ENCODE peak calls at places on chromosomes 11 and 22, in seven cellular contexts. C, J, O, X, P, N and K are unnamed samples.

GRCh38 chr11:90423378-90423777 is 200.5 kb upstream of the CHORDC1 start:
- DNase-seq in C (no peak), J (no peak), O (no peak), X (no peak), P (no peak), N (no peak), K (no peak)

GRCh38 chr11:116787786-116788486 is at the start of gene ZPR1:
- DNase-seq in C (peak; percentile 33), J (peak; percentile 82), O (peak; percentile 65), X (peak; percentile 70), P (peak; percentile 79), N (peak; percentile 67), K (peak; percentile 73)

GRCh38 chr22:33921576-33922181 is 1.4 kb upstream of the LARGE1 start:
- DNase-seq in C (no peak), J (peak; percentile 5), O (peak; percentile 44), X (no peak), P (peak; percentile 46), N (peak; percentile 70), K (peak; percentile 57)

GRCh38 chr11:65879622-65880021 is at the start of gene CTSW:
- DNase-seq in C (no peak), J (peak; percentile 56), O (no peak), X (peak; percentile 26), P (no peak), N (no peak), K (no peak)

GRCh38 chr11:69075421-69076128 is 26.8 kb downstream of the TPCN2 start:
- DNase-seq in C (peak; percentile 89), J (no peak), O (peak; percentile 93), X (no peak), P (no peak), N (no peak), K (peak; percentile 95)

GRCh38 chr11:26994579-26995210 is 783 bp downstream of the FIBIN start:
- DNase-seq in C (no peak), J (no peak), O (no peak), X (no peak), P (no peak), N (no peak), K (no peak)

GRCh38 chr11:69708731-69709401 is 5.0 kb upstream of the FGF19 start:
- DNase-seq in C (no peak), J (no peak), O (no peak), X (no peak), P (no peak), N (peak; percentile 65), K (no peak)

GRCh38 chr11:17443423-17443822 is 33.2 kb downstream of the ABCC8 start:
- DNase-seq in C (peak; percentile 18), J (no peak), O (no peak), X (no peak), P (no peak), N (no peak), K (peak; percentile 5)

GRCh38 chr11:46120361-46120710 is 918 bp downstream of the PHF21A start:
- DNase-seq in C (no peak), J (no peak), O (no peak), X (no peak), P (no peak), N (no peak), K (no peak)

GRCh38 chr22:44845796-44846720 is 93.7 kb downstream of the ARHGAP8 start:
- DNase-seq in C (no peak), J (no peak), O (no peak), X (no peak), P (no peak), N (no peak), K (no peak)

GRCh38 chr11:109862808-109863207 is 230.4 kb upstream of the ZC3H12C start:
- DNase-seq in C (peak; percentile 7), J (no peak), O (no peak), X (no peak), P (no peak), N (no peak), K (no peak)

GRCh38 chr11:10436224-10436623 is 18.8 kb upstream of the AMPD3 start:
- DNase-seq in C (no peak), J (no peak), O (no peak), X (no peak), P (no peak), N (no peak), K (no peak)

GRCh38 chr11:45272701-45273100 is 13.4 kb downstream of the SYT13 start:
- DNase-seq in C (no peak), J (no peak), O (no peak), X (no peak), P (no peak), N (no peak), K (peak; percentile 27)

GRCh38 chr11:80173487-80174136 is 732.8 kb upstream of the TENM4 start:
- DNase-seq in C (no peak), J (no peak), O (no peak), X (no peak), P (no peak), N (no peak), K (no peak)

GRCh38 chr11:7495997-7496545 is 10.8 kb downstream of the OLFML1 start:
- DNase-seq in C (no peak), J (no peak), O (no peak), X (no peak), P (no peak), N (no peak), K (no peak)

GRCh38 chr11:58805065-58805464 is 39.4 kb downstream of the GLYATL2 start:
- DNase-seq in C (no peak), J (no peak), O (no peak), X (no peak), P (no peak), N (no peak), K (no peak)

GRCh38 chr11:70577948-70578347 is 179.6 kb downstream of the CTTN start:
- DNase-seq in C (no peak), J (no peak), O (no peak), X (no peak), P (no peak), N (no peak), K (no peak)

GRCh38 chr11:1460396-1460795 is 26.2 kb downstream of the MOB2 start:
- DNase-seq in C (peak; percentile 67), J (no peak), O (no peak), X (no peak), P (no peak), N (no peak), K (peak; percentile 62)

GRCh38 chr11:66133216-66133775 is 63.2 kb downstream of the PACS1 start:
- DNase-seq in C (no peak), J (no peak), O (no peak), X (no peak), P (no peak), N (no peak), K (no peak)

GRCh38 chr11:78315724-78316123 is 101.9 kb downstream of the GAB2 start:
- DNase-seq in C (no peak), J (no peak), O (no peak), X (no peak), P (no peak), N (no peak), K (no peak)

GRCh38 chr11:124917115-124917637 is 1.9 kb upstream of the HEPN1 start:
- DNase-seq in C (peak; percentile 45), J (no peak), O (no peak), X (no peak), P (no peak), N (no peak), K (peak; percentile 78)

GRCh38 chr22:49618689-49618953 is 209.1 kb downstream of the BRD1 start:
- DNase-seq in C (no peak), J (no peak), O (no peak), X (no peak), P (no peak), N (no peak), K (no peak)

GRCh38 chr11:80082386-80082785 is 641.6 kb upstream of the TENM4 start:
- DNase-seq in C (no peak), J (no peak), O (no peak), X (no peak), P (no peak), N (no peak), K (no peak)